ENCODE peak calls at places on chromosome 4, in ten cellular contexts. S is thoracic aorta, C is transverse colon, Q is fibroblast of lung, V is keratinocyte, X is left ventricle myocardium inferior, Y is right lobe of liver, O is esophagus squamous epithelium, H is ascending aorta, R is heart right ventricle. Z is an unnamed sample. For H3K4me1, the result is how much of the 10 kb centered on the place peaks cover.

GRCh38 chr4:18422685-18423084 is 401.1 kb upstream of the LCORL start:
- DNase-seq in S (no peak), C (no peak), Q (no peak), V (no peak), X (no peak), Y (no peak), O (no peak), H (no peak), R (no peak), Z (no peak)

GRCh38 chr4:183422962-183423653 is 21.3 kb upstream of the CDKN2AIP start:
- DNase-seq in S (no peak), C (no peak), Q (peak), V (peak), X (no peak), Y (no peak), O (no peak), H (no peak), R (no peak), Z (no peak)

GRCh38 chr4:145044341-145044740 is 53.7 kb downstream of the ANAPC10 start:
- DNase-seq in S (no peak), C (no peak), Q (no peak), V (no peak), X (no peak), Y (no peak), O (no peak), H (no peak), R (no peak), Z (no peak)

GRCh38 chr4:24850669-24851068 is 55.3 kb downstream of the SOD3 start:
- DNase-seq in S (no peak), C (peak), Q (peak), V (no peak), X (no peak), Y (no peak), O (no peak), H (peak), R (no peak), Z (no peak)

GRCh38 chr4:181819951-181820350 is 423.3 kb upstream of the TENM3 start:
- DNase-seq in S (no peak), C (no peak), Q (peak), V (no peak), X (no peak), Y (no peak), O (no peak), H (no peak), R (no peak), Z (no peak)

GRCh38 chr4:105666693-105667092 is 41.8 kb downstream of the INTS12 start:
- DNase-seq in S (no peak), C (no peak), Q (peak), V (no peak), X (no peak), Y (no peak), O (no peak), H (no peak), R (no peak), Z (no peak)

GRCh38 chr4:146212781-146213180 is 1.6 kb upstream of the REELD1 start:
- DNase-seq in S (no peak), C (no peak), Q (no peak), V (no peak), X (no peak), Y (no peak), O (no peak), H (no peak), R (no peak), Z (no peak)

GRCh38 chr4:10734697-10735096 is 50.1 kb upstream of the CLNK start:
- DNase-seq in S (no peak), C (no peak), Q (no peak), V (no peak), X (no peak), Y (no peak), O (no peak), H (no peak), R (no peak), Z (peak)

GRCh38 chr4:16496501-16496900 is 270.2 kb upstream of the TAPT1 start:
- DNase-seq in S (no peak), C (no peak), Q (peak), V (no peak), X (no peak), Y (no peak), O (no peak), H (no peak), R (no peak), Z (no peak)

GRCh38 chr4:6758732-6759131 is 23.8 kb upstream of the KIAA0232 start:
- DNase-seq in S (no peak), C (no peak), Q (no peak), V (no peak), X (no peak), Y (no peak), O (no peak), H (no peak), R (no peak), Z (no peak)

GRCh38 chr4:89719536-89719935 is 117.4 kb downstream of the SNCA start:
- DNase-seq in S (no peak), C (no peak), Q (no peak), V (no peak), X (no peak), Y (no peak), O (no peak), H (no peak), R (no peak), Z (no peak)

GRCh38 chr4:82528074-82528473 is 33.7 kb downstream of the TMEM150C start:
- DNase-seq in S (no peak), C (no peak), Q (no peak), V (no peak), X (no peak), Y (no peak), O (no peak), H (no peak), R (no peak), Z (no peak)

GRCh38 chr4:121370729-121371325 is 10.0 kb downstream of the QRFPR start:
- DNase-seq in S (no peak), C (peak), Q (peak), V (no peak), X (peak), Y (no peak), O (no peak), H (no peak), R (no peak), Z (peak)

GRCh38 chr4:152269448-152270191 is 266.3 kb downstream of the FBXW7 start:
- DNase-seq in S (no peak), C (no peak), Q (no peak), V (no peak), X (no peak), Y (no peak), O (no peak), H (no peak), R (no peak), Z (no peak)

GRCh38 chr4:22986262-22986661 is 293.5 kb downstream of the GBA3 start:
- DNase-seq in S (no peak), C (no peak), Q (no peak), V (no peak), X (no peak), Y (no peak), O (no peak), H (no peak), R (no peak), Z (no peak)

GRCh38 chr4:112379306-112379705 is 82.1 kb downstream of the ALPK1 start:
- DNase-seq in S (no peak), C (no peak), Q (no peak), V (no peak), X (no peak), Y (no peak), O (no peak), H (no peak), R (peak), Z (no peak)

GRCh38 chr4:35793045-35793722 is 451.1 kb downstream of the ARAP2 start:
- DNase-seq in S (no peak), C (no peak), Q (no peak), V (no peak), X (no peak), Y (no peak), O (no peak), H (no peak), R (no peak), Z (no peak)

GRCh38 chr4:100848865-100849264 is 331.0 kb upstream of the EMCN start:
- DNase-seq in S (no peak), C (no peak), Q (no peak), V (no peak), X (no peak), Y (no peak), O (no peak), H (no peak), R (no peak), Z (no peak)

GRCh38 chr4:108830509-108831244 is 67.8 kb upstream of the ETNPPL start:
- DNase-seq in S (no peak), C (peak), Q (peak), V (no peak), X (peak), Y (no peak), O (no peak), H (no peak), R (peak), Z (peak)

GRCh38 chr4:93771640-93772411 is 56.7 kb upstream of the ATOH1 start:
- DNase-seq in S (no peak), C (no peak), Q (peak), V (no peak), X (no peak), Y (no peak), O (no peak), H (no peak), R (no peak), Z (no peak)

GRCh38 chr4:60944070-60944469 is 256.1 kb upstream of the ADGRL3 start:
- DNase-seq in S (no peak), C (no peak), Q (peak), V (no peak), X (no peak), Y (no peak), O (no peak), H (no peak), R (no peak), Z (no peak)

GRCh38 chr4:52713456-52713937 is 37.7 kb downstream of the ERVMER34-1 start:
- DNase-seq in S (no peak), C (no peak), Q (no peak), V (no peak), X (peak), Y (no peak), O (no peak), H (no peak), R (no peak), Z (no peak)

GRCh38 chr4:94480362-94480951 is 28.7 kb downstream of the PDLIM5 start:
- DNase-seq in S (no peak), C (no peak), Q (no peak), V (no peak), X (no peak), Y (no peak), O (no peak), H (no peak), R (no peak), Z (no peak)

GRCh38 chr4:78710536-78710935 is 65.6 kb upstream of the BMP2K start:
- DNase-seq in S (no peak), C (no peak), Q (no peak), V (peak), X (no peak), Y (no peak), O (no peak), H (no peak), R (no peak), Z (no peak)

GRCh38 chr4:139921551-139922184 is 232.3 kb downstream of the MAML3 start:
- DNase-seq in S (no peak), C (peak), Q (no peak), V (no peak), X (no peak), Y (peak), O (no peak), H (no peak), R (no peak), Z (peak)

GRCh38 chr4:38310446-38311043 is 350.3 kb downstream of the PTTG2 start:
- DNase-seq in S (no peak), C (peak), Q (no peak), V (no peak), X (no peak), Y (no peak), O (no peak), H (no peak), R (no peak), Z (no peak)
- H3K4me1 ChIP-seq in S (under half), C (under half), Q (under half), V (under half), X (under half), Y (under half), O (under half), H (under half), R (under half), Z (under half)

GRCh38 chr4:122833999-122834398 is 7.4 kb downstream of the FGF2 start:
- DNase-seq in S (no peak), C (no peak), Q (no peak), V (no peak), X (no peak), Y (no peak), O (no peak), H (no peak), R (no peak), Z (no peak)
- H3K4me1 ChIP-seq in S (half or more), C (under half), Q (under half), V (under half), X (under half), Y (under half), O (under half), H (under half), R (under half), Z (under half)

GRCh38 chr4:7855731-7856130 is 83.9 kb downstream of the AFAP1 start:
- DNase-seq in S (no peak), C (no peak), Q (no peak), V (no peak), X (no peak), Y (no peak), O (no peak), H (no peak), R (no peak), Z (no peak)
- H3K4me1 ChIP-seq in S (half or more), C (under half), Q (under half), V (under half), X (under half), Y (under half), O (under half), H (under half), R (under half), Z (under half)

GRCh38 chr4:2591189-2591588 is 54.7 kb downstream of the FAM193A start:
- DNase-seq in S (no peak), C (no peak), Q (peak), V (no peak), X (no peak), Y (no peak), O (no peak), H (no peak), R (no peak), Z (no peak)
- H3K4me1 ChIP-seq in S (half or more), C (half or more), Q (under half), V (under half), X (half or more), Y (under half), O (under half), H (under half), R (half or more), Z (under half)

Z was measured in stomach.